ENCODE peak calls at places on chromosomes 3 and 15, in four cellular contexts. Z is HFF-Myc, X is keratinocyte, I is uterus. D is an unnamed sample.

GRCh38 chr3:55555866-55556621 is 68.9 kb upstream of the WNT5A start:
- DNase-seq in I (no peak), Z (no peak), X (no peak), D (no peak)

GRCh38 chr15:40471105-40471777 is 457 bp downstream of the CHST14 start:
- DNase-seq in Z (no peak), X (no peak), I (no peak), D (no peak)

GRCh38 chr3:67291287-67292252 is 293.5 kb downstream of the KBTBD8 start:
- DNase-seq in I (no peak), X (no peak), Z (no peak), D (no peak)

GRCh38 chr3:105842943-105843342 is 25.9 kb downstream of the CBLB start:
- DNase-seq in Z (no peak), X (no peak), I (no peak), D (no peak)

GRCh38 chr15:52735231-52736089 is 54.7 kb downstream of the ONECUT1 start:
- DNase-seq in X (peak; percentile 46), I (peak; percentile 68), Z (peak; percentile 73), D (peak; percentile 41)

GRCh38 chr3:12371525-12372140 is 82.8 kb downstream of the PPARG start:
- DNase-seq in X (no peak), I (no peak), Z (peak; percentile 41), D (no peak)

GRCh38 chr3:118304557-118304956 is 730.1 kb downstream of the IGSF11 start:
- DNase-seq in X (no peak), I (no peak), Z (no peak), D (no peak)

GRCh38 chr15:39028069-39028468 is 463.5 kb upstream of the RASGRP1 start:
- DNase-seq in X (no peak), I (no peak), Z (peak; percentile 10), D (no peak)

GRCh38 chr3:165642761-165643432 is 194.3 kb downstream of the BCHE start:
- DNase-seq in X (peak; percentile 86), Z (peak; percentile 48), I (peak; percentile 71), D (peak; percentile 80)

GRCh38 chr15:41603411-41603935 is 44.5 kb downstream of the TYRO3 start:
- DNase-seq in X (no peak), Z (no peak), I (no peak), D (no peak)

GRCh38 chr3:144770813-144771400 is 799.3 kb downstream of the DIPK2A start:
- DNase-seq in I (no peak), Z (peak; percentile 19), X (no peak), D (peak; percentile 5)

GRCh38 chr3:12894629-12895028 is 53.3 kb upstream of the RPL32 start:
- DNase-seq in I (no peak), Z (no peak), X (no peak), D (no peak)

GRCh38 chr15:31236184-31237041 is 90.2 kb upstream of the KLF13 start:
- DNase-seq in Z (peak; percentile 91), I (peak; percentile 93), X (no peak), D (peak; percentile 88)

GRCh38 chr3:23856286-23856685 is 50.5 kb downstream of the UBE2E1 start:
- DNase-seq in Z (peak; percentile 52), I (no peak), X (no peak), D (no peak)

GRCh38 chr3:171358171-171358890 is 101.9 kb downstream of the TNIK start:
- DNase-seq in Z (no peak), X (no peak), I (no peak), D (no peak)

GRCh38 chr3:71083726-71084131 is 499.8 kb downstream of the FOXP1 start:
- DNase-seq in X (no peak), Z (no peak), I (no peak), D (no peak)

GRCh38 chr3:70072180-70072579 is 72.6 kb downstream of the SAMMSON start:
- DNase-seq in Z (no peak), X (no peak), I (no peak), D (no peak)

GRCh38 chr15:59300618-59301139 is 72.0 kb downstream of the MYO1E start:
- DNase-seq in I (peak; percentile 43), X (peak; percentile 26), Z (no peak), D (no peak)

GRCh38 chr3:141643391-141643790 is 94.7 kb upstream of the RNF7 start:
- DNase-seq in X (no peak), Z (no peak), I (no peak), D (peak; percentile 67)

GRCh38 chr3:48552111-48552911 is 4.3 kb downstream of the PFKFB4 start:
- DNase-seq in I (no peak), Z (no peak), X (no peak), D (no peak)

GRCh38 chr15:75782926-75783325 is 60.3 kb upstream of the UBE2Q2 start:
- DNase-seq in I (no peak), X (no peak), Z (no peak), D (no peak)

GRCh38 chr3:22245122-22245521 is 494.1 kb upstream of the ZNF385D start:
- DNase-seq in I (no peak), Z (peak; percentile 10), X (no peak), D (peak; percentile 87)

GRCh38 chr3:188947401-188947982 is 224.3 kb upstream of the TPRG1 start:
- DNase-seq in X (peak; percentile 28), Z (peak; percentile 52), I (peak; percentile 91), D (no peak)
- H3K4me3 ChIP-seq in X (peak overlapping the region; percentile 33), Z (peak overlapping the region; percentile 41), I (peak overlapping the region; percentile 39), D (peak overlapping the region; percentile 49)

GRCh38 chr15:23857028-23857641 is 170.0 kb upstream of the NDN start:
- DNase-seq in Z (no peak), I (peak; percentile 28), X (no peak), D (no peak)
- TF ChIP-seq CTCF in Z (no peak), I (peak; percentile 15), X (peak; percentile 18), D (no peak)

GRCh38 chr3:40779039-40779438 is 254.3 kb downstream of the ZNF621 start:
- DNase-seq in Z (no peak), I (no peak), X (no peak), D (no peak)

GRCh38 chr3:40782086-40782721 is 257.4 kb downstream of the ZNF621 start:
- DNase-seq in I (no peak), Z (no peak), X (no peak), D (no peak)

GRCh38 chr3:40780341-40780800 is 255.6 kb downstream of the ZNF621 start:
- DNase-seq in X (no peak), I (peak; percentile 74), Z (no peak), D (no peak)

GRCh38 chr3:40780801-40781406 is 256.1 kb downstream of the ZNF621 start:
- DNase-seq in I (peak; percentile 28), Z (peak; percentile 15), X (no peak), D (no peak)
- H3K4me3 ChIP-seq in I (no peak overlapping the region), Z (no peak overlapping the region), X (no peak overlapping the region), D (peak overlapping the region; percentile 23)

GRCh38 chr15:88476635-88477038 is 9.1 kb downstream of the MRPS11 start:
- DNase-seq in Z (no peak), I (peak; percentile 46), X (no peak), D (no peak)
- TF ChIP-seq CTCF in Z (peak; percentile 54), I (peak; percentile 53), X (peak; percentile 41), D (peak; percentile 57)

GRCh38 chr3:187291001-187291511 is 481 bp downstream of the MASP1 start:
- DNase-seq in Z (no peak), I (peak; percentile 60), X (no peak), D (peak; percentile 71)
- H3K4me3 ChIP-seq in Z (peak overlapping the region; percentile 64), I (peak overlapping the region; percentile 52), X (no peak overlapping the region), D (peak overlapping the region; percentile 76)

GRCh38 chr15:60737217-60737616 is 258.3 kb upstream of the ICE2 start:
- DNase-seq in X (no peak), Z (no peak), I (no peak), D (no peak)
- TF ChIP-seq CTCF in X (no peak), Z (no peak), I (no peak), D (no peak)